ENCODE peak calls at places on chromosomes 3 and 15, in four cellular contexts. One of them, this sample, is unnamed.

GRCh38 chr15:68791431-68792283 is 29.0 kb downstream of the ANP32A start:
- DNase-seq in GM12878: peak
- DNase-seq in K562: no peak
- DNase-seq in HepG2: no peak
- DNase-seq in this sample: no peak

GRCh38 chr3:194988495-194989165 is 282.3 kb downstream of the XXYLT1 start:
- DNase-seq in K562: no peak
- DNase-seq in GM12878: no peak
- DNase-seq in HepG2: no peak
- DNase-seq in this sample: no peak

GRCh38 chr3:123328851-123329635 is 119.8 kb downstream of the ADCY5 start:
- DNase-seq in GM12878: no peak
- DNase-seq in HepG2: peak
- DNase-seq in K562: peak
- DNase-seq in this sample: peak

GRCh38 chr3:36663666-36664291 is 100.6 kb downstream of the DCLK3 start:
- DNase-seq in HepG2: no peak
- DNase-seq in K562: no peak
- DNase-seq in GM12878: no peak
- DNase-seq in this sample: no peak

GRCh38 chr3:177195941-177196472 is 1.3 kb downstream of the TBL1XR1 start:
- DNase-seq in GM12878: no peak
- DNase-seq in K562: no peak
- DNase-seq in HepG2: no peak
- DNase-seq in this sample: no peak

GRCh38 chr15:29736012-29736744 is 86.1 kb downstream of the TJP1 start:
- DNase-seq in K562: no peak
- DNase-seq in GM12878: peak
- DNase-seq in HepG2: no peak
- DNase-seq in this sample: no peak

GRCh38 chr3:29642393-29643033 is 361.6 kb downstream of the RBMS3 start:
- DNase-seq in K562: no peak
- DNase-seq in GM12878: no peak
- DNase-seq in HepG2: no peak
- DNase-seq in this sample: peak

GRCh38 chr3:170961616-170962400 is 53.4 kb upstream of the EIF5A2 start:
- DNase-seq in HepG2: peak
- DNase-seq in GM12878: no peak
- DNase-seq in K562: no peak
- DNase-seq in this sample: peak

GRCh38 chr3:46845860-46846623 is 17.2 kb downstream of the MYL3 start:
- DNase-seq in GM12878: no peak
- DNase-seq in HepG2: no peak
- DNase-seq in K562: peak
- DNase-seq in this sample: peak

DNA sequence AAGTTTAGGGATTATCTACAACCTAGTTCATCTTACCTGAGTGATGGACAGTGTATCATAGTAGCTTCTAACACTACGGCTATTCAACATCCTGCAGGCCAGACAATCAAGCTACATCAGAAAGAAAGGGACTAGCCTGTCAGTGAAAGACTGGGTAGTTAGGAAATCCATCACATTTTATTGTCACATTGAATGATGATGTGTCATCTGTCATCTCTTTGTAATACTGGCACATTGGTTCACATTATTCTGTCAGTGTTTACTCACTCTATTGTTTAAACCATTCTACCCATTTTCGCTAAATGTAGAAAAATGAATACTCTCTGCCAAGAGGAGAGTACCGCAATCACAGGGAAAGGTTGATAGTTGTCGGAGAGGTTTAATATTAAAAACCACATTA is 1155.8 kb downstream of the TUSC7 start:
- DNase-seq in HepG2: no peak
- DNase-seq in K562: no peak
- DNase-seq in GM12878: no peak
- DNase-seq in this sample: no peak
- TF ChIP-seq FOXM1 in HepG2: no peak
- TF ChIP-seq FOXM1 in K562: no peak
- TF ChIP-seq FOXM1 in GM12878: no peak
- TF ChIP-seq FOXM1 in this sample: no peak

DNA sequence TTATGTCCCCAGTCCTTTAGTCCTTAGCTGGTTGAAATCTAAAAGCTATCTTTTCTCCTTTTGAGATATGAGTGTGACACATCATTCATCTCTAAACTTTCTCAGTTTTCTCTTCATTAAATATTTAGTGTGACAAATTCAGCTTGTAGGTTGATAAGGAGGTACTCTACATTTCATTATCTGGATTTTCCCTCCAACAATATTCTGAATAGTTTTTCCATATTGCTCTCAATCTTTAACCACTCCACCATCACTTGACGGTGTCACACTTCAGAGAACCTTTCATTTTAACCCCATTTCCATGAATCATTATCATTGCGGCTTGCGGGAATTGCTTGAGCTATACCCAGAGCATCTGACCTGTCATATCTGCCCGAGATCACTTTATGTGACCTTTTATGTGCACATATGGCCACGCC is 16.1 kb upstream of the ATP8B4 start:
- DNase-seq in GM12878: no peak
- DNase-seq in HepG2: no peak
- DNase-seq in K562: no peak
- DNase-seq in this sample: no peak
- H3K27ac ChIP-seq in GM12878: no peak
- H3K27ac ChIP-seq in HepG2: no peak
- H3K27ac ChIP-seq in K562: peak
- H3K27ac ChIP-seq in this sample: no peak

GRCh38 chr15:88833196-88833595 is 30.0 kb downstream of the ACAN start:
- DNase-seq in K562: no peak
- DNase-seq in HepG2: no peak
- DNase-seq in GM12878: no peak
- DNase-seq in this sample: no peak

GRCh38 chr15:88833688-88834087 is 30.5 kb downstream of the ACAN start:
- DNase-seq in HepG2: no peak
- DNase-seq in K562: no peak
- DNase-seq in GM12878: no peak
- DNase-seq in this sample: no peak

GRCh38 chr15:88835646-88836045 is 32.4 kb downstream of the ACAN start:
- DNase-seq in HepG2: no peak
- DNase-seq in GM12878: no peak
- DNase-seq in K562: no peak
- DNase-seq in this sample: no peak

GRCh38 chr15:88835119-88835518 is 31.9 kb downstream of the ACAN start:
- DNase-seq in K562: no peak
- DNase-seq in HepG2: no peak
- DNase-seq in GM12878: no peak
- DNase-seq in this sample: no peak

GRCh38 chr15:88834211-88834812 is 31.1 kb downstream of the ACAN start:
- DNase-seq in GM12878: no peak
- DNase-seq in HepG2: no peak
- DNase-seq in K562: peak
- DNase-seq in this sample: peak
- TF ChIP-seq FOXM1 in GM12878: no peak
- TF ChIP-seq FOXM1 in HepG2: no peak
- TF ChIP-seq FOXM1 in K562: no peak
- TF ChIP-seq FOXM1 in this sample: no peak

GRCh38 chr3:142213298-142213697 is 12.1 kb downstream of the GK5 start:
- DNase-seq in HepG2: no peak
- DNase-seq in K562: no peak
- DNase-seq in GM12878: no peak
- DNase-seq in this sample: no peak

GRCh38 chr3:142210144-142210543 is 15.2 kb downstream of the GK5 start:
- DNase-seq in K562: no peak
- DNase-seq in GM12878: no peak
- DNase-seq in HepG2: no peak
- DNase-seq in this sample: no peak

GRCh38 chr3:142211034-142211433 is 14.4 kb downstream of the GK5 start:
- DNase-seq in GM12878: no peak
- DNase-seq in K562: no peak
- DNase-seq in HepG2: no peak
- DNase-seq in this sample: peak

GRCh38 chr3:142210608-142211007 is 14.8 kb downstream of the GK5 start:
- DNase-seq in GM12878: no peak
- DNase-seq in K562: no peak
- DNase-seq in HepG2: no peak
- DNase-seq in this sample: no peak

DNA sequence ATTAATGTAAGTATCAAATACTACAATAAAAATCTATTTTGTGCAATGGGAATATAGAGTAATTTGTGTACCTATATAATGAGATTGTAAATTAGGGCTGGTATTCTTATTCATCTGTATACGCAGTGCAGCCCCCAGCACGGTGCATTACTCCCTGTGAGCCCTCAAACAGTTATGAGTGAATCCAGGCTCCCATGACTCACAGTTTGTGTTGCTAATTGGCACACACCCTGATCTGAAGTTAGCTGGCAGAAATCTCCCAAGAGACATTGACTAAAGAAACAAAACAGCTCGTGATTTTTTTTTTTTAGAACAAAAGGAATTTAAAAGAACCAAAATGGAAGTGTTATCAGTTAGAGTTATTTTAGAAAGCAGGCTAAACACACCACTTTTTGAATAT is 15.7 kb downstream of the GK5 start:
- DNase-seq in HepG2: no peak
- DNase-seq in GM12878: no peak
- DNase-seq in K562: no peak
- DNase-seq in this sample: no peak
- H3K27ac ChIP-seq in HepG2: no peak
- H3K27ac ChIP-seq in GM12878: no peak
- H3K27ac ChIP-seq in K562: no peak
- H3K27ac ChIP-seq in this sample: peak

GRCh38 chr15:73602992-73603391 is 30.2 kb downstream of the NPTN start:
- DNase-seq in HepG2: no peak
- DNase-seq in K562: no peak
- DNase-seq in GM12878: no peak
- DNase-seq in this sample: no peak
- TF ChIP-seq FOXM1 in HepG2: no peak
- TF ChIP-seq FOXM1 in K562: no peak
- TF ChIP-seq FOXM1 in GM12878: no peak
- TF ChIP-seq FOXM1 in this sample: no peak

This sample was measured in SK-N-SH.